ENCODE peak calls at places on chromosomes 16 and 17, in nine cellular contexts. One of them, this sample, is unnamed.

GRCh38 chr17:79441607-79442006 is 169.2 kb downstream of the RBFOX3 start:
- DNase-seq in gastrocnemius medialis: no peak
- DNase-seq in IMR-90: no peak
- DNase-seq in SK-N-SH: no peak
- DNase-seq in AG09319: no peak
- DNase-seq in CD4-positive, alpha-beta T cell: no peak
- DNase-seq in fibroblast of pulmonary artery: no peak
- DNase-seq in astrocyte: no peak
- DNase-seq in fibroblast of lung: no peak
- DNase-seq in this sample: no peak

GRCh38 chr17:74521701-74522201 is 9.5 kb downstream of the CD300LB start:
- DNase-seq in IMR-90: no peak
- DNase-seq in SK-N-SH: no peak
- DNase-seq in AG09319: no peak
- DNase-seq in fibroblast of lung: no peak
- DNase-seq in astrocyte: no peak
- DNase-seq in gastrocnemius medialis: no peak
- DNase-seq in fibroblast of pulmonary artery: no peak
- DNase-seq in CD4-positive, alpha-beta T cell: no peak
- DNase-seq in this sample: peak; percentile 46

GRCh38 chr16:80084614-80085013 is 456.2 kb upstream of the DYNLRB2 start:
- DNase-seq in CD4-positive, alpha-beta T cell: no peak
- DNase-seq in IMR-90: no peak
- DNase-seq in astrocyte: peak; percentile 29
- DNase-seq in gastrocnemius medialis: peak; percentile 19
- DNase-seq in fibroblast of lung: peak; percentile 47
- DNase-seq in SK-N-SH: no peak
- DNase-seq in fibroblast of pulmonary artery: peak; percentile 29
- DNase-seq in AG09319: no peak
- DNase-seq in this sample: peak; percentile 16

GRCh38 chr16:65890203-65890602 is 476.3 kb upstream of the CDH5 start:
- DNase-seq in CD4-positive, alpha-beta T cell: no peak
- DNase-seq in AG09319: no peak
- DNase-seq in SK-N-SH: no peak
- DNase-seq in astrocyte: no peak
- DNase-seq in IMR-90: no peak
- DNase-seq in gastrocnemius medialis: no peak
- DNase-seq in fibroblast of lung: no peak
- DNase-seq in fibroblast of pulmonary artery: no peak
- DNase-seq in this sample: no peak

GRCh38 chr16:57537596-57538234 is 1.3 kb upstream of the CCDC102A start:
- DNase-seq in AG09319: no peak
- DNase-seq in gastrocnemius medialis: peak; percentile 8
- DNase-seq in astrocyte: no peak
- DNase-seq in fibroblast of pulmonary artery: no peak
- DNase-seq in fibroblast of lung: no peak
- DNase-seq in CD4-positive, alpha-beta T cell: no peak
- DNase-seq in SK-N-SH: no peak
- DNase-seq in IMR-90: no peak
- DNase-seq in this sample: no peak

GRCh38 chr17:59366773-59367656 is 35.6 kb downstream of the YPEL2 start:
- DNase-seq in SK-N-SH: no peak
- DNase-seq in gastrocnemius medialis: peak; percentile 77
- DNase-seq in AG09319: no peak
- DNase-seq in IMR-90: peak; percentile 69
- DNase-seq in fibroblast of lung: peak; percentile 83
- DNase-seq in CD4-positive, alpha-beta T cell: no peak
- DNase-seq in fibroblast of pulmonary artery: peak; percentile 69
- DNase-seq in astrocyte: peak; percentile 74
- DNase-seq in this sample: no peak

GRCh38 chr17:6670999-6671398 is 19.4 kb downstream of the C17orf100 start:
- DNase-seq in gastrocnemius medialis: no peak
- DNase-seq in CD4-positive, alpha-beta T cell: no peak
- DNase-seq in SK-N-SH: no peak
- DNase-seq in AG09319: no peak
- DNase-seq in IMR-90: no peak
- DNase-seq in fibroblast of lung: no peak
- DNase-seq in fibroblast of pulmonary artery: no peak
- DNase-seq in astrocyte: no peak
- DNase-seq in this sample: no peak

GRCh38 chr17:34291721-34292348 is 6.3 kb downstream of the CCL11 start:
- DNase-seq in fibroblast of pulmonary artery: no peak
- DNase-seq in astrocyte: no peak
- DNase-seq in CD4-positive, alpha-beta T cell: no peak
- DNase-seq in IMR-90: no peak
- DNase-seq in AG09319: no peak
- DNase-seq in gastrocnemius medialis: no peak
- DNase-seq in SK-N-SH: no peak
- DNase-seq in fibroblast of lung: no peak
- DNase-seq in this sample: no peak

GRCh38 chr16:3266873-3267537 is 10.6 kb upstream of the MEFV start:
- DNase-seq in SK-N-SH: peak; percentile 67
- DNase-seq in AG09319: peak; percentile 69
- DNase-seq in CD4-positive, alpha-beta T cell: no peak
- DNase-seq in fibroblast of lung: peak; percentile 64
- DNase-seq in gastrocnemius medialis: no peak
- DNase-seq in astrocyte: peak; percentile 59
- DNase-seq in IMR-90: peak; percentile 35
- DNase-seq in fibroblast of pulmonary artery: peak; percentile 67
- DNase-seq in this sample: no peak

GRCh38 chr17:35708951-35709350 is 22.5 kb upstream of the RASL10B start:
- DNase-seq in CD4-positive, alpha-beta T cell: no peak
- DNase-seq in astrocyte: no peak
- DNase-seq in gastrocnemius medialis: peak; percentile 44
- DNase-seq in fibroblast of lung: no peak
- DNase-seq in IMR-90: no peak
- DNase-seq in SK-N-SH: no peak
- DNase-seq in AG09319: no peak
- DNase-seq in fibroblast of pulmonary artery: no peak
- DNase-seq in this sample: no peak

GRCh38 chr17:12727076-12727750 is 61.5 kb downstream of the MYOCD start:
- DNase-seq in gastrocnemius medialis: no peak
- DNase-seq in SK-N-SH: no peak
- DNase-seq in astrocyte: no peak
- DNase-seq in fibroblast of pulmonary artery: peak; percentile 31
- DNase-seq in IMR-90: peak; percentile 95
- DNase-seq in CD4-positive, alpha-beta T cell: no peak
- DNase-seq in AG09319: peak; percentile 44
- DNase-seq in fibroblast of lung: peak; percentile 43
- DNase-seq in this sample: no peak

GRCh38 chr17:4230142-4230541 is 33.6 kb downstream of the ANKFY1 start:
- DNase-seq in CD4-positive, alpha-beta T cell: no peak
- DNase-seq in fibroblast of pulmonary artery: peak; percentile 99
- DNase-seq in IMR-90: peak; percentile 97
- DNase-seq in gastrocnemius medialis: peak; percentile 77
- DNase-seq in SK-N-SH: no peak
- DNase-seq in fibroblast of lung: peak; percentile 97
- DNase-seq in AG09319: peak; percentile 85
- DNase-seq in astrocyte: peak; percentile 97
- DNase-seq in this sample: no peak

GRCh38 chr17:78128616-78129384 is at the start of gene TMC6:
- DNase-seq in AG09319: no peak
- DNase-seq in astrocyte: no peak
- DNase-seq in gastrocnemius medialis: no peak
- DNase-seq in IMR-90: no peak
- DNase-seq in fibroblast of pulmonary artery: no peak
- DNase-seq in fibroblast of lung: no peak
- DNase-seq in CD4-positive, alpha-beta T cell: peak; percentile 58
- DNase-seq in SK-N-SH: peak; percentile 93
- DNase-seq in this sample: peak; percentile 62

GRCh38 chr17:27579304-27579703 is 51.7 kb upstream of the LGALS9 start:
- DNase-seq in AG09319: no peak
- DNase-seq in fibroblast of lung: no peak
- DNase-seq in gastrocnemius medialis: no peak
- DNase-seq in SK-N-SH: no peak
- DNase-seq in fibroblast of pulmonary artery: no peak
- DNase-seq in astrocyte: no peak
- DNase-seq in CD4-positive, alpha-beta T cell: no peak
- DNase-seq in IMR-90: no peak
- DNase-seq in this sample: no peak

GRCh38 chr17:16349461-16349860 is 3.8 kb downstream of the CENPV start:
- DNase-seq in astrocyte: no peak
- DNase-seq in AG09319: no peak
- DNase-seq in SK-N-SH: no peak
- DNase-seq in IMR-90: no peak
- DNase-seq in gastrocnemius medialis: peak; percentile 2
- DNase-seq in CD4-positive, alpha-beta T cell: no peak
- DNase-seq in fibroblast of lung: no peak
- DNase-seq in fibroblast of pulmonary artery: no peak
- DNase-seq in this sample: no peak

GRCh38 chr17:78675836-78676235 is 98.6 kb upstream of the DNAH17 start:
- DNase-seq in IMR-90: no peak
- DNase-seq in gastrocnemius medialis: no peak
- DNase-seq in SK-N-SH: no peak
- DNase-seq in CD4-positive, alpha-beta T cell: no peak
- DNase-seq in fibroblast of pulmonary artery: no peak
- DNase-seq in AG09319: no peak
- DNase-seq in fibroblast of lung: no peak
- DNase-seq in astrocyte: no peak
- DNase-seq in this sample: no peak

GRCh38 chr17:49266233-49266632 is 35.6 kb upstream of the PHOSPHO1 start:
- DNase-seq in CD4-positive, alpha-beta T cell: no peak
- DNase-seq in fibroblast of lung: no peak
- DNase-seq in AG09319: no peak
- DNase-seq in IMR-90: no peak
- DNase-seq in fibroblast of pulmonary artery: no peak
- DNase-seq in astrocyte: no peak
- DNase-seq in SK-N-SH: no peak
- DNase-seq in gastrocnemius medialis: no peak
- DNase-seq in this sample: no peak

GRCh38 chr17:39231587-39232551 is 6.1 kb upstream of the STAC2 start:
- DNase-seq in fibroblast of pulmonary artery: peak; percentile 53
- DNase-seq in CD4-positive, alpha-beta T cell: peak; percentile 40
- DNase-seq in SK-N-SH: peak; percentile 86
- DNase-seq in AG09319: no peak
- DNase-seq in fibroblast of lung: no peak
- DNase-seq in IMR-90: peak; percentile 26
- DNase-seq in astrocyte: no peak
- DNase-seq in gastrocnemius medialis: peak; percentile 55
- DNase-seq in this sample: peak; percentile 61

GRCh38 chr16:15606521-15607220 is 36.3 kb downstream of the MARF1 start:
- DNase-seq in fibroblast of pulmonary artery: no peak
- DNase-seq in CD4-positive, alpha-beta T cell: no peak
- DNase-seq in AG09319: no peak
- DNase-seq in SK-N-SH: no peak
- DNase-seq in astrocyte: no peak
- DNase-seq in fibroblast of lung: no peak
- DNase-seq in IMR-90: no peak
- DNase-seq in gastrocnemius medialis: no peak
- DNase-seq in this sample: no peak
- TF ChIP-seq CTCF in fibroblast of pulmonary artery: no peak
- TF ChIP-seq CTCF in CD4-positive, alpha-beta T cell: no peak
- TF ChIP-seq CTCF in AG09319: no peak
- TF ChIP-seq CTCF in SK-N-SH: no peak
- TF ChIP-seq CTCF in astrocyte: no peak
- TF ChIP-seq CTCF in fibroblast of lung: no peak
- TF ChIP-seq CTCF in IMR-90: no peak
- TF ChIP-seq CTCF in gastrocnemius medialis: no peak
- TF ChIP-seq CTCF in this sample: no peak

DNA sequence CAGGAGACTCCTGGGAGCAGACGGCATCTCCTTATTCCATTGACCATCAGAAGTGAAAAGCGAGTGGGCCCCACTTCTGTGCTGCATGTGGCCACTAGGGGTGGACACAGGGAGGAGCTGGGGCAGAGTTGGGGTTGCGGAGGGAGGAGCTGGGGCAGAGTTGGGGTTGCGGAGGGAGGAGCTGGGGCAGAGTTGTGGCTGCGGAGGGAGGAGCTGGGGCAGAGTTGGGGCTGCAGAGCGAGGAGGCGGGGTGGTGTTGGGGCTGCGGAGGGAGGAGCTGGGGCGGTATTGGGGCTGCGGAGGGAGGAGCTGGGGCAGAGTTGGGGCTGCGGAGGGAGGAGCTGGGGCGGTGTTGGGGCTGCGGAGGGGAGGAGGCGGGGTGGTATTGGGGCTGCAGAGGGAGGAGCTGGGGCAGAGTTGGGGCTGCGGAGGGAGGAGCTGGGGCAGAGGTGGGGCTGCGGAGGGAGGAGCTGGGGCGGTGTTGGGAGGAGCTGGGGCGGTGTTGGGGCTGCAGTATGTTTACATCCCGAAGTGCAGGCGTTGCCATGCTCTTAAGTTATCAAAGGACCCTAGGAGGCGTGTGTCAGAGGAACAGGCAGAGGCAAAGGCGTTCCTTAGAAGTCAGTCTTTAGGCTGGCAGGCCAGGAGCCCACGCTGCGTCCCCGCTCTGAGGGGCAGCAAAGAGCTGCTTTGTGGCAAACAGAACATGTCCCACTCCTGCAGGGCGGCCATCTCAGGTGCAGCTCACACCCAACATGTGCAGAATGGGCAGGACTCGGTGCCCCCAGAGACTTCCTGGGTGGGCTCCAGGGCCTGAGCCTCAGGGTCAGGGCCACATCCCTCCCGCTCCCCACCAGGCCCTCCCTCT is 76.0 kb downstream of the ZNF778 start:
- DNase-seq in astrocyte: no peak
- DNase-seq in IMR-90: peak; percentile 12
- DNase-seq in AG09319: no peak
- DNase-seq in CD4-positive, alpha-beta T cell: no peak
- DNase-seq in gastrocnemius medialis: no peak
- DNase-seq in fibroblast of pulmonary artery: no peak
- DNase-seq in SK-N-SH: no peak
- DNase-seq in fibroblast of lung: no peak
- DNase-seq in this sample: no peak
- TF ChIP-seq CTCF in astrocyte: peak; percentile 4
- TF ChIP-seq CTCF in IMR-90: peak; percentile 6
- TF ChIP-seq CTCF in AG09319: no peak
- TF ChIP-seq CTCF in CD4-positive, alpha-beta T cell: no peak
- TF ChIP-seq CTCF in gastrocnemius medialis: no peak
- TF ChIP-seq CTCF in fibroblast of pulmonary artery: no peak
- TF ChIP-seq CTCF in SK-N-SH: peak; percentile 16
- TF ChIP-seq CTCF in fibroblast of lung: peak; percentile 20
- TF ChIP-seq CTCF in this sample: no peak

GRCh38 chr17:48002920-48003685 is 32.2 kb downstream of the CDK5RAP3 start:
- DNase-seq in astrocyte: no peak
- DNase-seq in IMR-90: no peak
- DNase-seq in fibroblast of lung: peak; percentile 30
- DNase-seq in gastrocnemius medialis: no peak
- DNase-seq in fibroblast of pulmonary artery: no peak
- DNase-seq in SK-N-SH: peak; percentile 86
- DNase-seq in CD4-positive, alpha-beta T cell: no peak
- DNase-seq in AG09319: no peak
- DNase-seq in this sample: no peak
- TF ChIP-seq CTCF in astrocyte: no peak
- TF ChIP-seq CTCF in IMR-90: no peak
- TF ChIP-seq CTCF in fibroblast of lung: no peak
- TF ChIP-seq CTCF in gastrocnemius medialis: no peak
- TF ChIP-seq CTCF in fibroblast of pulmonary artery: no peak
- TF ChIP-seq CTCF in SK-N-SH: peak; percentile 34
- TF ChIP-seq CTCF in CD4-positive, alpha-beta T cell: no peak
- TF ChIP-seq CTCF in AG09319: no peak
- TF ChIP-seq CTCF in this sample: no peak

DNA sequence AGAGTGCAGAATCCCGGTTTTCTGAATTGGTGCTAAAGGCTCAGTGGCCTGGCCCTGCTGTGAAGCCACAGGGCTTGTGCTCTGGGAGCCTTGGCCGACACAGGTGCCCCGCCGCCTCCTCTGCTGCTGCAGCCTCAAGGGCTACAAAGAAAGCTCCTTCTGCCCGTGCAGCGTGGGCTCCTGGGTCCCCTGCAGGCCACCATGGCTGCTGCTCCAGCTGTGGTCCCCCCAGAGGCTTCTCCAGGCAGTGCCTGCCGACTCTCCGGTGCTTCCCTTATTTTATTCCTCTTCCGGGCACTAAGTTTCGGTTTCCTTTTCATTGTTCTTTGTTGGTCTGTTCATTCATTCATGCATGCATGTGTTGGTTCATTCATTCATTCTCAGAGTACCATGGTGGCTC is 53.1 kb downstream of the CMIP start:
- DNase-seq in CD4-positive, alpha-beta T cell: no peak
- DNase-seq in fibroblast of lung: no peak
- DNase-seq in astrocyte: no peak
- DNase-seq in gastrocnemius medialis: no peak
- DNase-seq in SK-N-SH: no peak
- DNase-seq in AG09319: no peak
- DNase-seq in fibroblast of pulmonary artery: no peak
- DNase-seq in IMR-90: no peak
- DNase-seq in this sample: no peak
- TF ChIP-seq CTCF in CD4-positive, alpha-beta T cell: no peak
- TF ChIP-seq CTCF in fibroblast of lung: no peak
- TF ChIP-seq CTCF in astrocyte: no peak
- TF ChIP-seq CTCF in gastrocnemius medialis: no peak
- TF ChIP-seq CTCF in SK-N-SH: no peak
- TF ChIP-seq CTCF in AG09319: no peak
- TF ChIP-seq CTCF in fibroblast of pulmonary artery: no peak
- TF ChIP-seq CTCF in IMR-90: no peak
- TF ChIP-seq CTCF in this sample: no peak